ENCODE peak calls at places on chromosomes 5 and 9, in six cellular contexts. One of them, this sample, is unnamed.

GRCh38 chr9:92723299-92723625 is 41.4 kb downstream of the BICD2 start:
- DNase-seq in C1 segment of cervical spinal cord: peak
- DNase-seq in NCI-H2171 treated with DMSO at 0.1 percent for 48 hours: no peak
- DNase-seq in ACHN: no peak
- DNase-seq in activated CD8-positive, alpha-beta T cell treated with anti-CD3 and anti-CD28 coated beads for 36 hours: no peak
- DNase-seq in M059J: peak
- DNase-seq in this sample: no peak

GRCh38 chr9:34636791-34637355 is 714 bp downstream of the SIGMAR1 start:
- DNase-seq in ACHN: no peak
- DNase-seq in C1 segment of cervical spinal cord: no peak
- DNase-seq in activated CD8-positive, alpha-beta T cell treated with anti-CD3 and anti-CD28 coated beads for 36 hours: peak
- DNase-seq in NCI-H2171 treated with DMSO at 0.1 percent for 48 hours: peak
- DNase-seq in M059J: no peak
- DNase-seq in this sample: no peak

GRCh38 chr9:77896269-77897245 is 135.1 kb downstream of the GNAQ start:
- DNase-seq in M059J: no peak
- DNase-seq in C1 segment of cervical spinal cord: no peak
- DNase-seq in ACHN: no peak
- DNase-seq in NCI-H2171 treated with DMSO at 0.1 percent for 48 hours: no peak
- DNase-seq in activated CD8-positive, alpha-beta T cell treated with anti-CD3 and anti-CD28 coated beads for 36 hours: no peak
- DNase-seq in this sample: no peak

GRCh38 chr5:142091012-142091411 is 17.6 kb upstream of the NDFIP1 start:
- DNase-seq in C1 segment of cervical spinal cord: no peak
- DNase-seq in NCI-H2171 treated with DMSO at 0.1 percent for 48 hours: no peak
- DNase-seq in M059J: no peak
- DNase-seq in ACHN: no peak
- DNase-seq in activated CD8-positive, alpha-beta T cell treated with anti-CD3 and anti-CD28 coated beads for 36 hours: no peak
- DNase-seq in this sample: no peak

GRCh38 chr5:76403713-76403962 is 553 bp downstream of the IQGAP2 start:
- DNase-seq in activated CD8-positive, alpha-beta T cell treated with anti-CD3 and anti-CD28 coated beads for 36 hours: no peak
- DNase-seq in C1 segment of cervical spinal cord: peak
- DNase-seq in ACHN: no peak
- DNase-seq in M059J: no peak
- DNase-seq in NCI-H2171 treated with DMSO at 0.1 percent for 48 hours: no peak
- DNase-seq in this sample: no peak

GRCh38 chr5:133944263-133945230 is 23.9 kb downstream of the C5orf15 start:
- DNase-seq in C1 segment of cervical spinal cord: no peak
- DNase-seq in M059J: peak
- DNase-seq in activated CD8-positive, alpha-beta T cell treated with anti-CD3 and anti-CD28 coated beads for 36 hours: peak
- DNase-seq in NCI-H2171 treated with DMSO at 0.1 percent for 48 hours: peak
- DNase-seq in ACHN: peak
- DNase-seq in this sample: peak

GRCh38 chr9:38619556-38620447 is 594 bp downstream of the ANKRD18A start:
- DNase-seq in M059J: no peak
- DNase-seq in NCI-H2171 treated with DMSO at 0.1 percent for 48 hours: peak
- DNase-seq in ACHN: peak
- DNase-seq in C1 segment of cervical spinal cord: no peak
- DNase-seq in activated CD8-positive, alpha-beta T cell treated with anti-CD3 and anti-CD28 coated beads for 36 hours: peak
- DNase-seq in this sample: no peak

GRCh38 chr5:173281910-173282309 is 46.3 kb downstream of the STC2 start:
- DNase-seq in NCI-H2171 treated with DMSO at 0.1 percent for 48 hours: no peak
- DNase-seq in C1 segment of cervical spinal cord: no peak
- DNase-seq in ACHN: peak
- DNase-seq in M059J: peak
- DNase-seq in activated CD8-positive, alpha-beta T cell treated with anti-CD3 and anti-CD28 coated beads for 36 hours: peak
- DNase-seq in this sample: peak

GRCh38 chr9:128936171-128936865 is 11.1 kb downstream of the DOLK start:
- DNase-seq in M059J: no peak
- DNase-seq in activated CD8-positive, alpha-beta T cell treated with anti-CD3 and anti-CD28 coated beads for 36 hours: no peak
- DNase-seq in C1 segment of cervical spinal cord: no peak
- DNase-seq in NCI-H2171 treated with DMSO at 0.1 percent for 48 hours: no peak
- DNase-seq in ACHN: no peak
- DNase-seq in this sample: no peak

GRCh38 chr5:135195267-135195603 is 161.2 kb upstream of the PITX1 start:
- DNase-seq in NCI-H2171 treated with DMSO at 0.1 percent for 48 hours: no peak
- DNase-seq in C1 segment of cervical spinal cord: peak
- DNase-seq in M059J: peak
- DNase-seq in ACHN: no peak
- DNase-seq in activated CD8-positive, alpha-beta T cell treated with anti-CD3 and anti-CD28 coated beads for 36 hours: no peak
- DNase-seq in this sample: no peak

GRCh38 chr5:67813879-67814539 is 401.5 kb upstream of the PIK3R1 start:
- DNase-seq in M059J: no peak
- DNase-seq in C1 segment of cervical spinal cord: no peak
- DNase-seq in ACHN: no peak
- DNase-seq in activated CD8-positive, alpha-beta T cell treated with anti-CD3 and anti-CD28 coated beads for 36 hours: no peak
- DNase-seq in NCI-H2171 treated with DMSO at 0.1 percent for 48 hours: no peak
- DNase-seq in this sample: no peak

GRCh38 chr9:72691671-72692070 is 170.3 kb downstream of the TMC1 start:
- DNase-seq in activated CD8-positive, alpha-beta T cell treated with anti-CD3 and anti-CD28 coated beads for 36 hours: no peak
- DNase-seq in NCI-H2171 treated with DMSO at 0.1 percent for 48 hours: no peak
- DNase-seq in C1 segment of cervical spinal cord: no peak
- DNase-seq in ACHN: no peak
- DNase-seq in M059J: no peak
- DNase-seq in this sample: no peak

GRCh38 chr9:97359147-97359546 is 51.7 kb downstream of the CCDC180 start:
- DNase-seq in activated CD8-positive, alpha-beta T cell treated with anti-CD3 and anti-CD28 coated beads for 36 hours: no peak
- DNase-seq in M059J: no peak
- DNase-seq in ACHN: no peak
- DNase-seq in NCI-H2171 treated with DMSO at 0.1 percent for 48 hours: no peak
- DNase-seq in C1 segment of cervical spinal cord: no peak
- DNase-seq in this sample: no peak

GRCh38 chr9:135156525-135157510 is 69.3 kb downstream of the OLFM1 start:
- DNase-seq in C1 segment of cervical spinal cord: no peak
- DNase-seq in NCI-H2171 treated with DMSO at 0.1 percent for 48 hours: no peak
- DNase-seq in activated CD8-positive, alpha-beta T cell treated with anti-CD3 and anti-CD28 coated beads for 36 hours: peak
- DNase-seq in ACHN: peak
- DNase-seq in M059J: peak
- DNase-seq in this sample: peak

GRCh38 chr5:74063821-74064598 is 438.0 kb downstream of the ARHGEF28 start:
- DNase-seq in ACHN: no peak
- DNase-seq in activated CD8-positive, alpha-beta T cell treated with anti-CD3 and anti-CD28 coated beads for 36 hours: peak
- DNase-seq in C1 segment of cervical spinal cord: no peak
- DNase-seq in NCI-H2171 treated with DMSO at 0.1 percent for 48 hours: no peak
- DNase-seq in M059J: peak
- DNase-seq in this sample: peak

GRCh38 chr9:78406933-78407332 is 110.0 kb downstream of the PSAT1 start:
- DNase-seq in M059J: no peak
- DNase-seq in NCI-H2171 treated with DMSO at 0.1 percent for 48 hours: no peak
- DNase-seq in ACHN: no peak
- DNase-seq in C1 segment of cervical spinal cord: no peak
- DNase-seq in activated CD8-positive, alpha-beta T cell treated with anti-CD3 and anti-CD28 coated beads for 36 hours: no peak
- DNase-seq in this sample: no peak

GRCh38 chr9:14087576-14087975 is 226.4 kb downstream of the NFIB start:
- DNase-seq in ACHN: no peak
- DNase-seq in C1 segment of cervical spinal cord: no peak
- DNase-seq in M059J: no peak
- DNase-seq in NCI-H2171 treated with DMSO at 0.1 percent for 48 hours: no peak
- DNase-seq in activated CD8-positive, alpha-beta T cell treated with anti-CD3 and anti-CD28 coated beads for 36 hours: no peak
- DNase-seq in this sample: no peak

GRCh38 chr5:93062548-93062947 is 518.5 kb downstream of the NR2F1-AS1 start:
- DNase-seq in M059J: peak
- DNase-seq in NCI-H2171 treated with DMSO at 0.1 percent for 48 hours: peak
- DNase-seq in ACHN: no peak
- DNase-seq in C1 segment of cervical spinal cord: no peak
- DNase-seq in activated CD8-positive, alpha-beta T cell treated with anti-CD3 and anti-CD28 coated beads for 36 hours: no peak
- DNase-seq in this sample: peak

GRCh38 chr9:127336708-127337352 is 60.1 kb upstream of the SLC2A8 start:
- DNase-seq in C1 segment of cervical spinal cord: peak
- DNase-seq in activated CD8-positive, alpha-beta T cell treated with anti-CD3 and anti-CD28 coated beads for 36 hours: no peak
- DNase-seq in ACHN: peak
- DNase-seq in NCI-H2171 treated with DMSO at 0.1 percent for 48 hours: peak
- DNase-seq in M059J: peak
- DNase-seq in this sample: peak

GRCh38 chr5:35478856-35479682 is 138.6 kb upstream of the SPEF2 start:
- DNase-seq in activated CD8-positive, alpha-beta T cell treated with anti-CD3 and anti-CD28 coated beads for 36 hours: no peak
- DNase-seq in M059J: peak
- DNase-seq in ACHN: peak
- DNase-seq in NCI-H2171 treated with DMSO at 0.1 percent for 48 hours: no peak
- DNase-seq in C1 segment of cervical spinal cord: no peak
- DNase-seq in this sample: peak

GRCh38 chr9:114123031-114123977 is 24.2 kb upstream of the KIF12 start:
- DNase-seq in activated CD8-positive, alpha-beta T cell treated with anti-CD3 and anti-CD28 coated beads for 36 hours: no peak
- DNase-seq in C1 segment of cervical spinal cord: no peak
- DNase-seq in M059J: no peak
- DNase-seq in ACHN: no peak
- DNase-seq in NCI-H2171 treated with DMSO at 0.1 percent for 48 hours: no peak
- DNase-seq in this sample: no peak

GRCh38 chr9:4243113-4243512 is 56.8 kb downstream of the GLIS3 start:
- DNase-seq in M059J: no peak
- DNase-seq in NCI-H2171 treated with DMSO at 0.1 percent for 48 hours: no peak
- DNase-seq in activated CD8-positive, alpha-beta T cell treated with anti-CD3 and anti-CD28 coated beads for 36 hours: peak
- DNase-seq in ACHN: no peak
- DNase-seq in C1 segment of cervical spinal cord: no peak
- DNase-seq in this sample: no peak

GRCh38 chr9:78857371-78858225 is 560.7 kb downstream of the PSAT1 start:
- DNase-seq in C1 segment of cervical spinal cord: no peak
- DNase-seq in M059J: no peak
- DNase-seq in NCI-H2171 treated with DMSO at 0.1 percent for 48 hours: no peak
- DNase-seq in activated CD8-positive, alpha-beta T cell treated with anti-CD3 and anti-CD28 coated beads for 36 hours: no peak
- DNase-seq in ACHN: no peak
- DNase-seq in this sample: no peak